ENCODE peak calls at places on chromosomes 13 and 19, in six cellular contexts. Y is fibroblast of lung, I is GM12878, U is GM23248, K is DND-41, S is MM.1S. E is an unnamed sample.

GRCh38 chr19:44710483-44710882 is 11.5 kb downstream of the CEACAM16 start:
- DNase-seq in Y (no peak), I (no peak), U (no peak), K (no peak), S (no peak), E (no peak)

GRCh38 chr19:32208060-32208459 is 137.3 kb upstream of the ZNF507 start:
- DNase-seq in Y (no peak), I (no peak), U (no peak), K (no peak), S (no peak), E (no peak)

GRCh38 chr19:14550201-14550754 is 20.9 kb downstream of the TECR start:
- DNase-seq in Y (peak; percentile 44), I (no peak), U (no peak), K (no peak), S (no peak), E (peak; percentile 50)

GRCh38 chr19:56822755-56823154 is 17.8 kb downstream of the PEG3 start:
- DNase-seq in Y (no peak), I (no peak), U (no peak), K (no peak), S (no peak), E (no peak)

GRCh38 chr13:40812724-40813445 is 23.5 kb downstream of the SLC25A15 start:
- DNase-seq in Y (peak; percentile 44), I (no peak), U (peak; percentile 58), K (no peak), S (no peak), E (peak; percentile 57)

GRCh38 chr19:4707956-4708650 is 15.5 kb downstream of the DPP9 start:
- DNase-seq in Y (peak; percentile 80), I (no peak), U (peak; percentile 61), K (no peak), S (no peak), E (no peak)

GRCh38 chr19:12994701-12995595 is at the start of gene NFIX:
- DNase-seq in Y (peak; percentile 60), I (no peak), U (peak; percentile 86), K (peak; percentile 76), S (peak; percentile 54), E (peak; percentile 69)

GRCh38 chr13:28843594-28843993 is 23.5 kb downstream of the MTUS2 start:
- DNase-seq in Y (no peak), I (no peak), U (no peak), K (no peak), S (no peak), E (no peak)

GRCh38 chr13:32323912-32324311 is 8.6 kb downstream of the BRCA2 start:
- DNase-seq in Y (peak; percentile 81), I (no peak), U (peak; percentile 83), K (no peak), S (no peak), E (peak; percentile 57)

GRCh38 chr19:29667941-29668340 is 2.7 kb downstream of the PLEKHF1 start:
- DNase-seq in Y (no peak), I (no peak), U (peak; percentile 32), K (peak; percentile 82), S (no peak), E (no peak)

GRCh38 chr13:65292488-65292901 is 1937.6 kb downstream of the PCDH9 start:
- DNase-seq in Y (peak; percentile 87), I (no peak), U (peak; percentile 8), K (no peak), S (no peak), E (peak; percentile 25)

GRCh38 chr13:112056284-112056727 is 10.6 kb upstream of the SOX1 start:
- DNase-seq in Y (no peak), I (no peak), U (no peak), K (no peak), S (no peak), E (no peak)

GRCh38 chr13:112054616-112055015 is 12.3 kb upstream of the SOX1 start:
- DNase-seq in Y (no peak), I (no peak), U (no peak), K (no peak), S (no peak), E (no peak)

GRCh38 chr13:112055417-112056206 is 11.3 kb upstream of the SOX1 start:
- DNase-seq in Y (no peak), I (no peak), U (no peak), K (no peak), S (no peak), E (no peak)

GRCh38 chr13:112053744-112054615 is 13.0 kb upstream of the SOX1 start:
- DNase-seq in Y (no peak), I (no peak), U (no peak), K (no peak), S (no peak), E (no peak)

GRCh38 chr13:112055032-112055416 is 11.9 kb upstream of the SOX1 start:
- DNase-seq in Y (no peak), I (no peak), U (no peak), K (no peak), S (no peak), E (no peak)
- TF ChIP-seq EZH2 in Y (no peak), I (no peak), U (no peak), K (no peak), S (no peak), E (no peak)

GRCh38 chr19:17519967-17520366 is 8.5 kb downstream of the PGLS start:
- DNase-seq in Y (peak; percentile 40), I (no peak), U (no peak), K (no peak), S (no peak), E (no peak)

GRCh38 chr19:17513801-17514200 is 2.4 kb downstream of the PGLS start:
- DNase-seq in Y (peak; percentile 65), I (no peak), U (peak; percentile 30), K (no peak), S (no peak), E (no peak)

GRCh38 chr19:17520865-17521264 is 9.4 kb downstream of the PGLS start:
- DNase-seq in Y (no peak), I (no peak), U (no peak), K (no peak), S (no peak), E (no peak)

GRCh38 chr19:17515408-17516149 is 4.1 kb downstream of the PGLS start:
- DNase-seq in Y (no peak), I (no peak), U (no peak), K (no peak), S (no peak), E (no peak)

DNA sequence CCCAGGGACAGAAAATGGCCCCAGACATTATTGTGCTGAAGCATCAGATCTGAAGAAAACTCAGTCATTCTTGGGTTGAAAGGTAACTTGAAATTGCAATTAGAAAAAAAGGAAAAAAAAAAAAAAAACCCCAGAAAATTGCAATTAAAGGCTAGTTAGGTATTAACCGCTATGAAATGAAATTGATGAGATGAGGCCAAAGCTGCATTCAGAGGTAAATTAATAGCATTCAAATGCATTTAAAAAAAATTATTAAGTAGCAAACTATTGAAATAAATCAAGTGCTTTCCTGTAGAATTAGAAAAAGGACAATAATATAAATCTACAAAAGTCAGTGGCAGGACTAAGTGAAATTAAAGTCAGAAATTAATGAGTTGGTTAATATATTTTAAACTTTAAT is 6.4 kb downstream of the PGLS start:
- DNase-seq in Y (no peak), I (no peak), U (no peak), K (no peak), S (no peak), E (no peak)
- H3K9ac ChIP-seq in Y (no peak overlapping the region), I (no peak overlapping the region), U (no peak overlapping the region), K (no peak overlapping the region), S (no peak overlapping the region), E (no peak overlapping the region)

DNA sequence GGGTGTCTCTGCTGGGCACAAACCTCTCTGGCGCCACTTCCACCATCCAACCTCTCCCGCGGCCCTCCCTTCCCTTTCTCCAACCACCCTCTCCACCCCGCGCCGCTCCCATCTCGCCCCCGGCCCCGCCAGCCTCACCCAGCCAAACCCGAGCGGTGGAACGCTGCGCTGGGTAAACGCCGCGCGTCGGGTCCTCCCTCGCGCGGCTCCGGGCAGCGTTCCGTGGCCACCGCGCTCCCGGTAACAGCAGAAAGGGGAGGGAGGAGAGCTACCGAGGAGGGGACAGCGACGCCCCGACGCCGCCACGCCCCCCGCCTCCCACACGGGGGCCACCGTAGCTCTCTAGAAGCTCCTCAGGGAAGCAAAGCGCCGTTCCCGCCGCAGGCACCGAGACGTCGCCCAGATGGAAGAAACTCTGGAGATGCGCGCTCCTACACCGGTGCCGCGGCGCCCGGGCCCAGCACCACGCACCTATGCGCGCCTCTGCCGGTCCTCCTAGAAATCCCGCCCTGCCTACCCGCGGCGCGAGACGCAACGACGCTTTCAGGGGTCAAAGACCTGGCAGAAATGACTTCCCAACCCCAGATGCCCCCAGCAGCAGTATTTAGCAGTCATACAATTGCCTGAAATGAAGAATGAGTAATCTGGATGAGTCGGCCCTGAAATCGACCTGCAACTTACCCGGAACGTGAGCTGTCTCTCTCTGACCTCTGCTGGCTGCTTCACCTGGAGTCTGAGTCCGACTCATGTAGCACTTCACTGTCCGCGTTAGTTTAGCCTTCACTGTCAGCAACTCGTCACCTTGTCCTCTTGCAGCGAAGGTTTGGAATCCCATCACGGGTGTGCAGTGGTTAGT is at the start of gene RUBCNL:
- DNase-seq in Y (peak; percentile 30), I (no peak), U (peak; percentile 62), K (peak; percentile 65), S (peak; percentile 31), E (peak; percentile 63)
- H3K4me3 ChIP-seq in Y (peak within 1 kb of the TSS; percentile 52), I (peak within 1 kb of the TSS; percentile 86), U (peak within 1 kb of the TSS; percentile 71), K (peak within 1 kb of the TSS; percentile 49), S (peak within 1 kb of the TSS; percentile 59), E (peak within 1 kb of the TSS; percentile 70)

GRCh38 chr19:42067315-42067888 is 2.6 kb downstream of the GRIK5 start:
- DNase-seq in Y (no peak), I (no peak), U (no peak), K (no peak), S (no peak), E (no peak)

GRCh38 chr19:42064432-42064831 is 5.6 kb downstream of the GRIK5 start:
- DNase-seq in Y (no peak), I (no peak), U (no peak), K (no peak), S (no peak), E (no peak)

GRCh38 chr19:42065511-42065910 is 4.5 kb downstream of the GRIK5 start:
- DNase-seq in Y (no peak), I (no peak), U (no peak), K (no peak), S (no peak), E (no peak)

GRCh38 chr19:42066075-42066754 is 3.8 kb downstream of the GRIK5 start:
- DNase-seq in Y (peak; percentile 26), I (no peak), U (peak; percentile 32), K (peak; percentile 61), S (no peak), E (peak; percentile 40)

GRCh38 chr19:42065051-42065450 is 5.0 kb downstream of the GRIK5 start:
- DNase-seq in Y (no peak), I (no peak), U (no peak), K (no peak), S (no peak), E (no peak)
- TF ChIP-seq EZH2 in Y (no peak), I (no peak), U (no peak), K (no peak), S (no peak), E (no peak)